ENCODE peak calls at places on chromosomes 6 and 20, in seven cellular contexts. One of them, this sample, is unnamed.

GRCh38 chr6:109808837-109809236 is 117.7 kb downstream of the FIG4 start:
- DNase-seq in right atrium auricular region: no peak
- DNase-seq in pancreas: no peak
- DNase-seq in brain microvascular endothelial cell: no peak
- DNase-seq in GM12864: no peak
- DNase-seq in Caco-2: no peak
- DNase-seq in hepatocyte: no peak
- DNase-seq in this sample: no peak

GRCh38 chr20:9241232-9241692 is 172.4 kb downstream of the PLCB4 start:
- DNase-seq in hepatocyte: no peak
- DNase-seq in GM12864: no peak
- DNase-seq in brain microvascular endothelial cell: peak; percentile 32
- DNase-seq in Caco-2: no peak
- DNase-seq in pancreas: no peak
- DNase-seq in right atrium auricular region: no peak
- DNase-seq in this sample: no peak

GRCh38 chr20:32969356-32970114 is 34.7 kb downstream of the SUN5 start:
- DNase-seq in hepatocyte: peak; percentile 4
- DNase-seq in brain microvascular endothelial cell: no peak
- DNase-seq in GM12864: no peak
- DNase-seq in pancreas: no peak
- DNase-seq in right atrium auricular region: peak; percentile 30
- DNase-seq in Caco-2: no peak
- DNase-seq in this sample: no peak

GRCh38 chr6:151765444-151765886 is 42.0 kb upstream of the ESR1 start:
- DNase-seq in pancreas: no peak
- DNase-seq in brain microvascular endothelial cell: peak; percentile 95
- DNase-seq in Caco-2: peak; percentile 66
- DNase-seq in hepatocyte: peak; percentile 77
- DNase-seq in right atrium auricular region: peak; percentile 64
- DNase-seq in GM12864: peak; percentile 16
- DNase-seq in this sample: peak; percentile 63

GRCh38 chr6:157271441-157271840 is 51.9 kb downstream of the TMEM242 start:
- DNase-seq in hepatocyte: no peak
- DNase-seq in pancreas: no peak
- DNase-seq in brain microvascular endothelial cell: no peak
- DNase-seq in GM12864: no peak
- DNase-seq in right atrium auricular region: no peak
- DNase-seq in Caco-2: no peak
- DNase-seq in this sample: no peak

GRCh38 chr6:82987951-82988350 is 77.7 kb downstream of the UBE3D start:
- DNase-seq in brain microvascular endothelial cell: no peak
- DNase-seq in Caco-2: no peak
- DNase-seq in right atrium auricular region: no peak
- DNase-seq in pancreas: no peak
- DNase-seq in hepatocyte: no peak
- DNase-seq in GM12864: no peak
- DNase-seq in this sample: no peak

GRCh38 chr6:163634514-163635171 is 220.1 kb downstream of the QKI start:
- DNase-seq in hepatocyte: peak; percentile 43
- DNase-seq in pancreas: no peak
- DNase-seq in right atrium auricular region: no peak
- DNase-seq in brain microvascular endothelial cell: no peak
- DNase-seq in GM12864: no peak
- DNase-seq in Caco-2: peak; percentile 7
- DNase-seq in this sample: no peak

GRCh38 chr6:40661726-40662125 is 74.6 kb upstream of the LRFN2 start:
- DNase-seq in right atrium auricular region: no peak
- DNase-seq in pancreas: no peak
- DNase-seq in GM12864: no peak
- DNase-seq in Caco-2: no peak
- DNase-seq in hepatocyte: no peak
- DNase-seq in brain microvascular endothelial cell: no peak
- DNase-seq in this sample: no peak

GRCh38 chr6:6646859-6647258 is 58.3 kb downstream of the LY86 start:
- DNase-seq in brain microvascular endothelial cell: no peak
- DNase-seq in hepatocyte: no peak
- DNase-seq in right atrium auricular region: no peak
- DNase-seq in GM12864: no peak
- DNase-seq in pancreas: no peak
- DNase-seq in Caco-2: no peak
- DNase-seq in this sample: no peak

GRCh38 chr6:81762132-81762531 is 9.7 kb upstream of the TENT5A start:
- DNase-seq in hepatocyte: no peak
- DNase-seq in right atrium auricular region: no peak
- DNase-seq in pancreas: no peak
- DNase-seq in Caco-2: no peak
- DNase-seq in brain microvascular endothelial cell: no peak
- DNase-seq in GM12864: no peak
- DNase-seq in this sample: no peak

GRCh38 chr6:37134622-37135191 is 35.2 kb upstream of the PIM1 start:
- DNase-seq in brain microvascular endothelial cell: peak; percentile 97
- DNase-seq in Caco-2: no peak
- DNase-seq in right atrium auricular region: peak; percentile 68
- DNase-seq in hepatocyte: peak; percentile 71
- DNase-seq in pancreas: no peak
- DNase-seq in GM12864: no peak
- DNase-seq in this sample: no peak

GRCh38 chr6:158813032-158813431 is 6.1 kb downstream of the EZR start:
- DNase-seq in brain microvascular endothelial cell: no peak
- DNase-seq in pancreas: no peak
- DNase-seq in hepatocyte: no peak
- DNase-seq in right atrium auricular region: no peak
- DNase-seq in GM12864: no peak
- DNase-seq in Caco-2: no peak
- DNase-seq in this sample: peak; percentile 79

GRCh38 chr6:158605266-158605878 is 39.2 kb downstream of the DYNLT1 start:
- DNase-seq in GM12864: peak; percentile 18
- DNase-seq in right atrium auricular region: peak; percentile 59
- DNase-seq in pancreas: no peak
- DNase-seq in hepatocyte: peak; percentile 80
- DNase-seq in brain microvascular endothelial cell: peak; percentile 80
- DNase-seq in Caco-2: peak; percentile 75
- DNase-seq in this sample: peak; percentile 68

GRCh38 chr20:2871111-2871465 is 2.2 kb upstream of the PTPRA start:
- DNase-seq in GM12864: no peak
- DNase-seq in Caco-2: no peak
- DNase-seq in hepatocyte: no peak
- DNase-seq in brain microvascular endothelial cell: no peak
- DNase-seq in right atrium auricular region: no peak
- DNase-seq in pancreas: no peak
- DNase-seq in this sample: no peak

GRCh38 chr6:31247813-31248212 is 24.1 kb downstream of the HLA-C start:
- DNase-seq in right atrium auricular region: no peak
- DNase-seq in brain microvascular endothelial cell: no peak
- DNase-seq in GM12864: no peak
- DNase-seq in Caco-2: no peak
- DNase-seq in pancreas: no peak
- DNase-seq in hepatocyte: no peak
- DNase-seq in this sample: no peak

DNA sequence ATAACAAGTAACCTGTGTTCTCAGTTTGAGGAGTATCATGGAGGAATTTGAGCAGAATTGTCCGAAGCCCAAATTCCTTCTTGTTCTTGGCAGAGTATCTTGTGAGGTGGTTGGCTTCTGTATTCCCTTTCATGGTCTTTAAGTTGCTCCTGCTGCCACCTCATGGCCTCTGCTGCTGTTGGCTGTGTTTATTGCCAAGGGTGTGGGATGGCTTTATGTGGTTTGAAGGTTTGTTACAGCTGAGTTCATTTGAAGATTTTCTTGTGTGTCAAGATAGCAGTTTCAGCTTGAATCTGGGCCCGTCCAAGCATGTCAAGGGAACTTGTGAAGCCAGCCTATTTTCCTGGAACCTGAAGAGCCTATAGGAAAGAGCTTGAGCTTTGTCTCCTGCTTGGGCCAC is 20.2 kb upstream of the TTK start:
- DNase-seq in right atrium auricular region: no peak
- DNase-seq in brain microvascular endothelial cell: no peak
- DNase-seq in Caco-2: peak; percentile 16
- DNase-seq in GM12864: no peak
- DNase-seq in pancreas: no peak
- DNase-seq in hepatocyte: peak; percentile 17
- DNase-seq in this sample: peak; percentile 35
- TF ChIP-seq CTCF in right atrium auricular region: no peak
- TF ChIP-seq CTCF in brain microvascular endothelial cell: peak; percentile 17
- TF ChIP-seq CTCF in Caco-2: peak; percentile 14
- TF ChIP-seq CTCF in GM12864: no peak
- TF ChIP-seq CTCF in pancreas: no peak
- TF ChIP-seq CTCF in hepatocyte: peak; percentile 6
- TF ChIP-seq CTCF in this sample: no peak

GRCh38 chr6:90383212-90383611 is 86.6 kb upstream of the BACH2 start:
- DNase-seq in GM12864: peak; percentile 19
- DNase-seq in brain microvascular endothelial cell: no peak
- DNase-seq in pancreas: no peak
- DNase-seq in right atrium auricular region: no peak
- DNase-seq in hepatocyte: no peak
- DNase-seq in Caco-2: no peak
- DNase-seq in this sample: peak; percentile 42

GRCh38 chr6:90382760-90383159 is 86.1 kb upstream of the BACH2 start:
- DNase-seq in GM12864: no peak
- DNase-seq in brain microvascular endothelial cell: no peak
- DNase-seq in Caco-2: no peak
- DNase-seq in hepatocyte: no peak
- DNase-seq in right atrium auricular region: no peak
- DNase-seq in pancreas: no peak
- DNase-seq in this sample: no peak

GRCh38 chr6:90385914-90386313 is 89.3 kb upstream of the BACH2 start:
- DNase-seq in right atrium auricular region: no peak
- DNase-seq in Caco-2: no peak
- DNase-seq in pancreas: no peak
- DNase-seq in GM12864: no peak
- DNase-seq in hepatocyte: no peak
- DNase-seq in brain microvascular endothelial cell: no peak
- DNase-seq in this sample: no peak

GRCh38 chr6:90386796-90387390 is 90.2 kb upstream of the BACH2 start:
- DNase-seq in right atrium auricular region: no peak
- DNase-seq in Caco-2: no peak
- DNase-seq in pancreas: no peak
- DNase-seq in brain microvascular endothelial cell: no peak
- DNase-seq in GM12864: no peak
- DNase-seq in hepatocyte: no peak
- DNase-seq in this sample: no peak

GRCh38 chr6:90384720-90385119 is 88.1 kb upstream of the BACH2 start:
- DNase-seq in brain microvascular endothelial cell: no peak
- DNase-seq in GM12864: no peak
- DNase-seq in hepatocyte: no peak
- DNase-seq in pancreas: no peak
- DNase-seq in right atrium auricular region: no peak
- DNase-seq in Caco-2: no peak
- DNase-seq in this sample: no peak
- H3K4me3 ChIP-seq in brain microvascular endothelial cell: no peak overlapping the region
- H3K4me3 ChIP-seq in GM12864: no peak overlapping the region
- H3K4me3 ChIP-seq in hepatocyte: no peak overlapping the region
- H3K4me3 ChIP-seq in pancreas: no peak overlapping the region
- H3K4me3 ChIP-seq in right atrium auricular region: no peak overlapping the region
- H3K4me3 ChIP-seq in Caco-2: no peak overlapping the region
- H3K4me3 ChIP-seq in this sample: no peak overlapping the region

DNA sequence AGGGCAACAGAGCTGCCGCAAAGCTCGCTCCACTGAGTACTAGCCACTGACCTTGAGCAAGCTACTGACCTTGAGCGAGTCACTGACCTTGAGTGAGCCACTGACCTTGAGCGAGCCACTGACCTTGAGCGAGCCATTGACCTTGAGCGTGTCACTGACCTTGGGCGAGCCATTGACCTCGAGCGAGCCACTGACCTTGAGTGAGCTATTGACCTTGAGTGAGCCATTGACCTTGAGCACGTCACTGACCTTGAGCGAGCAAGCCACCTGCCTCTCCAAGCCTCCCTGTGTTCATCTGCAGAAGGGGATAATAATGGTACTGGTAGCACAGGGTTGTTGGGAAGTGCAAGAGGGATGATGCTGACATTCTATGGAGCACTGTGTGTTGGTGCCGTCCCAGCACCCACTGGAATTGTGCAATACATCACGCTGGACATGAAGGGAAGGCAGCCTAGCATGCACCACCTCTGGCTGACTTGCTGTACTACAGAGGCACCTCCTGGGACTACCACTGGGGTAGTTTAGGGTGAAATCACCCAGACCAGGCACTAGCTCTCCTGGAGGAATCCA is 60.2 kb downstream of the CTCFL start:
- DNase-seq in brain microvascular endothelial cell: peak; percentile 22
- DNase-seq in hepatocyte: peak; percentile 25
- DNase-seq in GM12864: no peak
- DNase-seq in Caco-2: peak; percentile 71
- DNase-seq in right atrium auricular region: no peak
- DNase-seq in pancreas: no peak
- DNase-seq in this sample: peak; percentile 33
- TF ChIP-seq CTCF in brain microvascular endothelial cell: peak; percentile 48
- TF ChIP-seq CTCF in hepatocyte: no peak
- TF ChIP-seq CTCF in GM12864: peak; percentile 60
- TF ChIP-seq CTCF in Caco-2: peak; percentile 50
- TF ChIP-seq CTCF in right atrium auricular region: no peak
- TF ChIP-seq CTCF in pancreas: no peak
- TF ChIP-seq CTCF in this sample: peak; percentile 35

DNA sequence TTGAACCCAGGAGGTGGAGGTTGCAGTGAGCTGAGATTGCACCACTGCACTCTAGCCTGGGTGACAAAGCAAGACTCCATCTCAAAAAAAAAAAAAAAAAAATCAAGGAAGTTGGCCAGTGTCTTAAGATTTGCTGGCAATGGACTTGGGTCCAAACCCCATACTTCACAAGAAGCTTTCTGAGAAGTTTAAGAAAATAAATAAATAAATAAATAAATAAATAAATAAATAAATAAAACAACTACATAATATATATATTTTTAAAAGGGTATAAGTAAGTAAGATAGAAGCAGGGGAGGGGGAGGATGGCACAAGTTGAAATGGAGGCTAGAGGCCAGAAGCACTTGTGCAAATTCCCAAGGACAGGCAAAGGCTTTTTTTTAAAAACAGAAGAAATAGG is 287.8 kb downstream of the ALDH8A1 start:
- DNase-seq in pancreas: no peak
- DNase-seq in Caco-2: no peak
- DNase-seq in right atrium auricular region: no peak
- DNase-seq in GM12864: no peak
- DNase-seq in hepatocyte: no peak
- DNase-seq in brain microvascular endothelial cell: no peak
- DNase-seq in this sample: no peak
- H3K4me3 ChIP-seq in pancreas: no peak overlapping the region
- H3K4me3 ChIP-seq in Caco-2: no peak overlapping the region
- H3K4me3 ChIP-seq in right atrium auricular region: no peak overlapping the region
- H3K4me3 ChIP-seq in GM12864: no peak overlapping the region
- H3K4me3 ChIP-seq in hepatocyte: no peak overlapping the region
- H3K4me3 ChIP-seq in brain microvascular endothelial cell: no peak overlapping the region
- H3K4me3 ChIP-seq in this sample: no peak overlapping the region

GRCh38 chr6:119980802-119981201 is 631.2 kb upstream of the MAN1A1 start:
- DNase-seq in GM12864: no peak
- DNase-seq in hepatocyte: no peak
- DNase-seq in pancreas: no peak
- DNase-seq in Caco-2: no peak
- DNase-seq in right atrium auricular region: no peak
- DNase-seq in brain microvascular endothelial cell: no peak
- DNase-seq in this sample: no peak

GRCh38 chr6:119978274-119978889 is 628.8 kb upstream of the MAN1A1 start:
- DNase-seq in brain microvascular endothelial cell: peak; percentile 12
- DNase-seq in hepatocyte: peak; percentile 38
- DNase-seq in GM12864: no peak
- DNase-seq in Caco-2: peak; percentile 6
- DNase-seq in pancreas: no peak
- DNase-seq in right atrium auricular region: no peak
- DNase-seq in this sample: peak; percentile 38

GRCh38 chr6:119974430-119975159 is 625.0 kb upstream of the MAN1A1 start:
- DNase-seq in right atrium auricular region: no peak
- DNase-seq in pancreas: no peak
- DNase-seq in Caco-2: no peak
- DNase-seq in GM12864: no peak
- DNase-seq in brain microvascular endothelial cell: no peak
- DNase-seq in hepatocyte: no peak
- DNase-seq in this sample: no peak

GRCh38 chr6:119979862-119980261 is 630.3 kb upstream of the MAN1A1 start:
- DNase-seq in right atrium auricular region: no peak
- DNase-seq in Caco-2: no peak
- DNase-seq in pancreas: no peak
- DNase-seq in brain microvascular endothelial cell: no peak
- DNase-seq in GM12864: no peak
- DNase-seq in hepatocyte: no peak
- DNase-seq in this sample: peak; percentile 8
- TF ChIP-seq CTCF in right atrium auricular region: peak; percentile 12
- TF ChIP-seq CTCF in Caco-2: peak; percentile 41
- TF ChIP-seq CTCF in pancreas: no peak
- TF ChIP-seq CTCF in brain microvascular endothelial cell: peak; percentile 15
- TF ChIP-seq CTCF in GM12864: peak; percentile 39
- TF ChIP-seq CTCF in hepatocyte: peak; percentile 25
- TF ChIP-seq CTCF in this sample: peak; percentile 37